ENCODE peak calls at places on chromosomes 1 and 21, in five cellular contexts. G, O, I, U and H are unnamed samples.
A peak's percentile ranks its signal among the peaks of the same experiment; 100 is the strongest.

GRCh38 chr1:38641661-38642060 is 217.9 kb downstream of the RRAGC start:
- DNase-seq in I (no peak), G (no peak), O (no peak), U (no peak), H (no peak)

GRCh38 chr1:72557446-72558049 is 275.2 kb upstream of the NEGR1 start:
- DNase-seq in U (peak; percentile 9), I (peak; percentile 71), G (no peak), O (no peak), H (no peak)

GRCh38 chr1:219422811-219423598 is 189.9 kb downstream of the ZC3H11B start:
- DNase-seq in I (no peak), G (no peak), O (no peak), U (no peak), H (no peak)

GRCh38 chr1:174052621-174053020 is 30.5 kb upstream of the RC3H1 start:
- DNase-seq in I (no peak), U (no peak), O (no peak), G (no peak), H (no peak)

GRCh38 chr1:238205045-238205662 is 314.4 kb upstream of the ZP4 start:
- DNase-seq in G (no peak), U (no peak), O (no peak), I (no peak), H (no peak)

GRCh38 chr1:158058339-158059025 is 65.0 kb downstream of the KIRREL1 start:
- DNase-seq in O (no peak), U (no peak), I (no peak), G (no peak), H (no peak)

GRCh38 chr1:78691995-78692747 is 42.5 kb downstream of the IFI44 start:
- DNase-seq in I (no peak), G (no peak), U (no peak), O (no peak), H (no peak)

GRCh38 chr1:205228052-205228451 is 306 bp downstream of the TMCC2 start:
- DNase-seq in U (no peak), G (no peak), O (no peak), I (no peak), H (peak; percentile 29)

GRCh38 chr21:31142600-31142999 is 104.3 kb upstream of the KRTAP19-8 start:
- DNase-seq in O (no peak), G (no peak), U (no peak), I (peak; percentile 53), H (no peak)

GRCh38 chr1:143553627-143554026 is 418.2 kb downstream of the FAM72C start:
- DNase-seq in I (no peak), O (no peak), U (no peak), G (no peak), H (no peak)

GRCh38 chr1:149962039-149962647 is 25.5 kb upstream of the MTMR11 start:
- DNase-seq in I (peak; percentile 67), G (no peak), O (peak; percentile 68), U (peak; percentile 76), H (peak; percentile 54)

GRCh38 chr1:232367293-232367692 is 262.6 kb downstream of the SIPA1L2 start:
- DNase-seq in I (peak; percentile 81), G (no peak), O (no peak), U (no peak), H (no peak)

DNA sequence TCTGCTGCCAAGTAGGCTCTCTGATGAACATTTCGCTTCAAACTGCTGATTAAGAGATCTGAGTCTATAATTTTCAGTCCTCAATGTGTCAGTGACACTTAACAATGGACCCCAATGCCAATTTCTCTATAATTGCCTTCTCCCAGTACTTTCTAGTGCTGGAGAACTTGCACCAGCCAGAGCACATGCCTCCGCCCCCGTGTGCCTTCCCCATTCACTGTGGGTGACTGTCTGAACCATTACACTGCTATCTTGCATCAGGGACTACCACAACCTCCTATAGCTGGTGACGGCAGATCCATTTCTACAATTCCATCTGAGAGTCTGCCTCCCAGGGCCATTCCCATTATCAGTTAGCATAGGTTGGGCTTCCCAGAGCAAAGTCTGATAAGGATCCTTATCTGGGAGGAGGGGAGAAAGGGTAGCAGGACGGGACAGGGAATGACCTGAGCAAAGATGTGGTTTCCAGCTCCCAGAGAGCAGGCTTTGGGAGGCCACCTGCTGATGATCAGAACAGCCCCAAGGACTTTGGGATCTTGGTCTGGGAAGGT is 238.0 kb downstream of the PTPRU start:
- DNase-seq in O (no peak), I (peak; percentile 90), U (no peak), G (no peak), H (no peak)
- H3K27me3 ChIP-seq in O (no peaks in the 10 kb centered on the region), I (no peaks in the 10 kb centered on the region), U (no peaks in the 10 kb centered on the region), G (no peaks in the 10 kb centered on the region), H (peaks cover 42% of the 10 kb centered on the region)

GRCh38 chr1:84998642-84999280 is 1.8 kb upstream of the MCOLN2 start:
- DNase-seq in U (peak; percentile 10), G (no peak), I (peak; percentile 7), O (no peak), H (peak; percentile 49)
- H3K27me3 ChIP-seq in U (peaks cover 94% of the 10 kb centered on the region), G (no peaks in the 10 kb centered on the region), I (peaks cover 28% of the 10 kb centered on the region), O (peaks cover 21% of the 10 kb centered on the region), H (no peaks in the 10 kb centered on the region)

GRCh38 chr1:151513626-151514101 is 2.5 kb downstream of the CGN start:
- DNase-seq in I (peak; percentile 80), O (peak; percentile 94), U (no peak), G (no peak), H (no peak)

GRCh38 chr1:151516031-151516511 is 4.9 kb downstream of the CGN start:
- DNase-seq in U (no peak), G (no peak), I (peak; percentile 97), O (no peak), H (no peak)

GRCh38 chr1:151515265-151515664 is 4.1 kb downstream of the CGN start:
- DNase-seq in G (no peak), U (no peak), O (no peak), I (no peak), H (no peak)

GRCh38 chr1:151512801-151513625 is 1.8 kb downstream of the CGN start:
- DNase-seq in U (no peak), G (no peak), I (peak; percentile 93), O (peak; percentile 88), H (no peak)

DNA sequence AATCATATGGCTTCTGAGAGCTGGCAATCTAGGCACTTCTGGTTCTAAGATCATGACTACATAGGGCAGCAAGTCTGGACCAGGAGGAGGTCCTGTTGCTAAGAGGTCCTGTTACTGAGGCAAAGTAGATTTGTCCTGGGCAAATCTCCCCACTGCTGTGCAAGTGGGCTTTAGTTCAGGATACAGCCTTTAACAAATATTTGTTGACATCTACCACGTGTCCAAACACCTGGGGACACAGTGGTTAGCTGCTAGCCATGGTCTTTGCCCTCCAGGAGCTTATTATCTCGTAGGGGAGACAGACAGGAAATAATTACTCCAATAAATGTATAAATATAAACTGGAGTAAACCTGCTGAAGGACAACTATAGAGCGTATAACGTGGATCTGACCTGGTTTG is 3.2 kb downstream of the CGN start:
- DNase-seq in O (no peak), U (no peak), G (no peak), I (no peak), H (no peak)
- H3K27me3 ChIP-seq in O (no peaks in the 10 kb centered on the region), U (peaks cover 10% of the 10 kb centered on the region), G (no peaks in the 10 kb centered on the region), I (no peaks in the 10 kb centered on the region), H (no peaks in the 10 kb centered on the region)

GRCh38 chr21:35484032-35484431 is 434.9 kb upstream of the RUNX1 start:
- DNase-seq in G (no peak), I (no peak), O (no peak), U (no peak), H (no peak)
- H3K27me3 ChIP-seq in G (no peaks in the 10 kb centered on the region), I (no peaks in the 10 kb centered on the region), O (no peaks in the 10 kb centered on the region), U (peaks cover 2% of the 10 kb centered on the region), H (no peaks in the 10 kb centered on the region)